ENCODE peak calls at places on chromosomes 11 and 22, in six cellular contexts. W is cardiac fibroblast; T is psoas muscle; B is ureter; S is PC-3; C is activated T-helper 1 cell treated with anti-CD3 and anti-CD28 coated beads, Interleukin-12 subunit alpha, Interleukin-12 subunit beta, Interleukin-2, Interleukin-4 antibody, amounts not matched to agents 30 ng/mL and 10 ng/mL and 1 ng/mL, durations not matched to agents 14 hours and 24 hours and 36 hours. Z is an unnamed sample.

GRCh38 chr11:59756496-59756840 is 1.3 kb downstream of the STX3 start:
- DNase-seq in W (peak), T (no peak), B (no peak), S (no peak), C (no peak), Z (no peak)

GRCh38 chr11:75277211-75277805 is 36.7 kb downstream of the TPBGL start:
- DNase-seq in W (no peak), T (no peak), B (peak), S (no peak), C (no peak), Z (no peak)

GRCh38 chr22:44037519-44038370 is 13.6 kb downstream of the PARVB start:
- DNase-seq in W (peak), T (peak), B (no peak), S (peak), C (no peak), Z (peak)

GRCh38 chr11:96337541-96338530 is 5.2 kb downstream of the MAML2 start:
- DNase-seq in W (peak), T (no peak), B (no peak), S (no peak), C (peak), Z (no peak)

GRCh38 chr11:81963018-81963417 is 770.6 kb downstream of the FAM181B start:
- DNase-seq in W (peak), T (no peak), B (no peak), S (peak), C (no peak), Z (no peak)

GRCh38 chr11:40679276-40679675 is 780.2 kb downstream of the LRRC4C start:
- DNase-seq in W (no peak), T (no peak), B (no peak), S (no peak), C (no peak), Z (no peak)

GRCh38 chr11:125165111-125165663 is 636 bp downstream of the PKNOX2 start:
- DNase-seq in W (peak), T (peak), B (no peak), S (peak), C (no peak), Z (peak)

GRCh38 chr11:57116654-57117053 is 65.1 kb upstream of the LRRC55 start:
- DNase-seq in W (peak), T (peak), B (no peak), S (peak), C (no peak), Z (no peak)

GRCh38 chr22:42500164-42500835 is 19.3 kb downstream of the RRP7A start:
- DNase-seq in W (peak), T (peak), B (peak), S (peak), C (peak), Z (peak)

GRCh38 chr11:1888347-1888753 is 3.3 kb downstream of the PRR33 start:
- DNase-seq in W (no peak), T (no peak), B (peak), S (no peak), C (no peak), Z (no peak)